ENCODE peak calls at places on chromosomes 2 and 18, in five cellular contexts. One of them, this sample, is unnamed.

GRCh38 chr2:224948859-224949258 is 93.4 kb downstream of the DOCK10 start:
- DNase-seq in hepatocyte: no peak
- DNase-seq in astrocyte of the cerebellum: no peak
- DNase-seq in activated CD8-positive, alpha-beta memory T cell treated with anti-CD3 and anti-CD28 coated beads, Interleukin-2, amount 50 U/mL, for 48 hours: no peak
- DNase-seq in left cardiac atrium: no peak
- DNase-seq in this sample: no peak

GRCh38 chr2:28430790-28431418 is 38.2 kb downstream of the FOSL2 start:
- DNase-seq in hepatocyte: no peak
- DNase-seq in astrocyte of the cerebellum: no peak
- DNase-seq in activated CD8-positive, alpha-beta memory T cell treated with anti-CD3 and anti-CD28 coated beads, Interleukin-2, amount 50 U/mL, for 48 hours: no peak
- DNase-seq in left cardiac atrium: no peak
- DNase-seq in this sample: no peak

GRCh38 chr2:215825709-215826108 is 187.6 kb downstream of the MREG start:
- DNase-seq in hepatocyte: no peak
- DNase-seq in astrocyte of the cerebellum: no peak
- DNase-seq in activated CD8-positive, alpha-beta memory T cell treated with anti-CD3 and anti-CD28 coated beads, Interleukin-2, amount 50 U/mL, for 48 hours: no peak
- DNase-seq in left cardiac atrium: no peak
- DNase-seq in this sample: no peak

GRCh38 chr18:621181-621580 is 24.4 kb downstream of the CLUL1 start:
- DNase-seq in hepatocyte: no peak
- DNase-seq in astrocyte of the cerebellum: no peak
- DNase-seq in activated CD8-positive, alpha-beta memory T cell treated with anti-CD3 and anti-CD28 coated beads, Interleukin-2, amount 50 U/mL, for 48 hours: no peak
- DNase-seq in left cardiac atrium: no peak
- DNase-seq in this sample: peak

GRCh38 chr18:44686156-44686555 is 5.5 kb downstream of the SETBP1 start:
- DNase-seq in hepatocyte: no peak
- DNase-seq in astrocyte of the cerebellum: no peak
- DNase-seq in activated CD8-positive, alpha-beta memory T cell treated with anti-CD3 and anti-CD28 coated beads, Interleukin-2, amount 50 U/mL, for 48 hours: no peak
- DNase-seq in left cardiac atrium: no peak
- DNase-seq in this sample: no peak

GRCh38 chr2:13180729-13181128 is 464.0 kb downstream of the TRIB2 start:
- DNase-seq in hepatocyte: no peak
- DNase-seq in astrocyte of the cerebellum: no peak
- DNase-seq in activated CD8-positive, alpha-beta memory T cell treated with anti-CD3 and anti-CD28 coated beads, Interleukin-2, amount 50 U/mL, for 48 hours: no peak
- DNase-seq in left cardiac atrium: no peak
- DNase-seq in this sample: no peak

GRCh38 chr2:151350579-151351195 is 6.7 kb upstream of the TNFAIP6 start:
- DNase-seq in hepatocyte: no peak
- DNase-seq in astrocyte of the cerebellum: peak
- DNase-seq in activated CD8-positive, alpha-beta memory T cell treated with anti-CD3 and anti-CD28 coated beads, Interleukin-2, amount 50 U/mL, for 48 hours: no peak
- DNase-seq in left cardiac atrium: no peak
- DNase-seq in this sample: no peak

GRCh38 chr2:191538334-191538910 is 139.5 kb upstream of the NABP1 start:
- DNase-seq in hepatocyte: no peak
- DNase-seq in astrocyte of the cerebellum: no peak
- DNase-seq in activated CD8-positive, alpha-beta memory T cell treated with anti-CD3 and anti-CD28 coated beads, Interleukin-2, amount 50 U/mL, for 48 hours: no peak
- DNase-seq in left cardiac atrium: no peak
- DNase-seq in this sample: peak

GRCh38 chr2:119106301-119106897 is 52.2 kb downstream of the C1QL2 start:
- DNase-seq in hepatocyte: peak
- DNase-seq in astrocyte of the cerebellum: peak
- DNase-seq in activated CD8-positive, alpha-beta memory T cell treated with anti-CD3 and anti-CD28 coated beads, Interleukin-2, amount 50 U/mL, for 48 hours: peak
- DNase-seq in left cardiac atrium: peak
- DNase-seq in this sample: peak

GRCh38 chr18:8153887-8154583 is 455.2 kb upstream of the RAB12 start:
- DNase-seq in hepatocyte: no peak
- DNase-seq in astrocyte of the cerebellum: peak
- DNase-seq in activated CD8-positive, alpha-beta memory T cell treated with anti-CD3 and anti-CD28 coated beads, Interleukin-2, amount 50 U/mL, for 48 hours: no peak
- DNase-seq in left cardiac atrium: no peak
- DNase-seq in this sample: no peak